ENCODE peak calls at places on chromosome 10, in eight cellular contexts. B is sigmoid colon, G is adrenal gland, H is fibroblast of lung, M is tibial nerve, J is heart left ventricle, S is gastrocnemius medialis, Z is breast epithelium. K is an unnamed sample.

GRCh38 chr10:122342293-122343134 is 32.0 kb upstream of the PLEKHA1 start:
- DNase-seq in B (no peak), G (peak; percentile 44), H (peak; percentile 29), M (no peak), J (peak; percentile 44), S (no peak), Z (no peak), K (peak; percentile 33)

GRCh38 chr10:121526801-121527221 is 71.4 kb downstream of the FGFR2 start:
- DNase-seq in B (no peak), G (no peak), H (no peak), M (no peak), J (no peak), S (no peak), Z (no peak), K (peak; percentile 69)

GRCh38 chr10:110445871-110446270 is 51.8 kb upstream of the DUSP5 start:
- DNase-seq in B (peak; percentile 8), G (no peak), H (no peak), M (no peak), J (no peak), S (no peak), Z (no peak), K (no peak)

GRCh38 chr10:62545667-62546066 is 171.5 kb downstream of the ZNF365 start:
- DNase-seq in B (peak; percentile 71), G (no peak), H (peak; percentile 80), M (no peak), J (peak; percentile 20), S (peak; percentile 41), Z (no peak), K (no peak)

GRCh38 chr10:67553266-67553665 is 142.7 kb downstream of the CTNNA3 start:
- DNase-seq in B (no peak), G (no peak), H (no peak), M (no peak), J (no peak), S (no peak), Z (no peak), K (no peak)

GRCh38 chr10:44878704-44879530 is 32.2 kb upstream of the TMEM72 start:
- DNase-seq in B (peak; percentile 95), G (peak; percentile 87), H (peak; percentile 80), M (peak; percentile 79), J (peak; percentile 88), S (peak; percentile 75), Z (peak; percentile 85), K (peak; percentile 91)

GRCh38 chr10:5905854-5906507 is 15.9 kb downstream of the FBH1 start:
- DNase-seq in B (peak; percentile 71), G (no peak), H (no peak), M (no peak), J (peak; percentile 65), S (peak; percentile 58), Z (no peak), K (peak; percentile 13)

GRCh38 chr10:20195076-20195475 is 378.8 kb downstream of the PLXDC2 start:
- DNase-seq in B (no peak), G (no peak), H (no peak), M (no peak), J (no peak), S (no peak), Z (no peak), K (no peak)

GRCh38 chr10:22682237-22683192 is 31.9 kb downstream of the PIP4K2A start:
- DNase-seq in B (no peak), G (no peak), H (peak; percentile 89), M (no peak), J (no peak), S (no peak), Z (no peak), K (peak; percentile 59)

GRCh38 chr10:10533417-10533816 is 484.3 kb upstream of the CELF2 start:
- DNase-seq in B (no peak), G (no peak), H (peak; percentile 2), M (no peak), J (no peak), S (no peak), Z (no peak), K (no peak)

GRCh38 chr10:50310560-50311174 is 59.4 kb upstream of the ASAH2 start:
- DNase-seq in B (no peak), G (no peak), H (no peak), M (no peak), J (no peak), S (no peak), Z (no peak), K (no peak)

DNA sequence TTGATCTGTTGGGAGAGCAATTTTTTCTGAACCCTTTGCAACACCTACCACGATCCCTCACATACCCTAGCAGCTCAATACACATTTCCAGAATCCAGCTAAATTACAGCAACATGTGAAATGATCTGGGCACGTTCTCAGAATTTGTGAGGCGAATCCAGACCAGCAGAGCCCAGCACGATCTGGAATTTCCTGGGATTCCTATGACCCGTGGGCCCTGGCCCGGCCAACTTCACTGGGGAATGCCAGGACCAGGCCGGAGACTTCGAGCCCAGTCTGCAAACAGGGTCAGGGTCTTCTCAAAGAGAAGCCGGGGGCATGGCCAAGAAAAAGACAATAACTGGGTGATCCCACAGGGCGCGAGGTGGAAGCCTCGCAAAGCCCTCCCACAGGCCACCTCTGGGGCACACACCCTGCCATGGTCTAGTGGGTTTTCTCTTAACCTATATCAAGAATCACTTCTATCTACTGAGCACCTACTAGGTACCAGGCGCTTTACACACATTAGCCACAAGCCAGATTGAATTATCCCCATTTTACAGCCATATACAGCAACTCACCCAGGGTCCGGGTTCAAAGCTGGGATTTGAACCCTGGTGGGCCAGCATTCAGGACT is 33.8 kb downstream of the FAM53B start:
- DNase-seq in B (no peak), G (no peak), H (no peak), M (no peak), J (no peak), S (no peak), Z (no peak), K (peak; percentile 77)
- H3K27ac ChIP-seq in B (peak overlapping the region; percentile 25), G (peak overlapping the region; percentile 95), H (no peak overlapping the region), M (peak overlapping the region; percentile 91), J (peak overlapping the region; percentile 89), S (peak overlapping the region; percentile 97), Z (no peak overlapping the region), K (peak overlapping the region; percentile 92)

GRCh38 chr10:47181057-47181849 is 118.7 kb upstream of the GDF10 start:
- DNase-seq in B (no peak), G (no peak), H (no peak), M (no peak), J (no peak), S (no peak), Z (no peak), K (no peak)
- TF ChIP-seq CTCF in B (no peak), G (no peak), H (no peak), M (no peak), J (no peak), S (no peak), Z (no peak), K (no peak)

GRCh38 chr10:13717571-13717935 is 130.8 kb downstream of the PRPF18 start:
- DNase-seq in B (no peak), G (no peak), H (no peak), M (no peak), J (no peak), S (no peak), Z (no peak), K (no peak)
- H3K4me3 ChIP-seq in B (peak overlapping the region; percentile 30), G (no peak overlapping the region), H (peak overlapping the region; percentile 46), M (no peak overlapping the region), J (peak overlapping the region; percentile 26), S (peak overlapping the region; percentile 33), Z (peak overlapping the region; percentile 57), K (peak overlapping the region; percentile 13)

GRCh38 chr10:119667562-119668328 is 16.6 kb downstream of the BAG3 start:
- DNase-seq in B (peak; percentile 90), G (peak; percentile 83), H (peak; percentile 98), M (peak; percentile 51), J (peak; percentile 72), S (peak; percentile 99), Z (peak; percentile 83), K (peak; percentile 89)
- H3K27ac ChIP-seq in B (peak overlapping the region; percentile 77), G (peak overlapping the region; percentile 87), H (peak overlapping the region; percentile 93), M (peak overlapping the region; percentile 68), J (peak overlapping the region; percentile 91), S (peak overlapping the region; percentile 91), Z (peak overlapping the region; percentile 67), K (peak overlapping the region; percentile 71)

DNA sequence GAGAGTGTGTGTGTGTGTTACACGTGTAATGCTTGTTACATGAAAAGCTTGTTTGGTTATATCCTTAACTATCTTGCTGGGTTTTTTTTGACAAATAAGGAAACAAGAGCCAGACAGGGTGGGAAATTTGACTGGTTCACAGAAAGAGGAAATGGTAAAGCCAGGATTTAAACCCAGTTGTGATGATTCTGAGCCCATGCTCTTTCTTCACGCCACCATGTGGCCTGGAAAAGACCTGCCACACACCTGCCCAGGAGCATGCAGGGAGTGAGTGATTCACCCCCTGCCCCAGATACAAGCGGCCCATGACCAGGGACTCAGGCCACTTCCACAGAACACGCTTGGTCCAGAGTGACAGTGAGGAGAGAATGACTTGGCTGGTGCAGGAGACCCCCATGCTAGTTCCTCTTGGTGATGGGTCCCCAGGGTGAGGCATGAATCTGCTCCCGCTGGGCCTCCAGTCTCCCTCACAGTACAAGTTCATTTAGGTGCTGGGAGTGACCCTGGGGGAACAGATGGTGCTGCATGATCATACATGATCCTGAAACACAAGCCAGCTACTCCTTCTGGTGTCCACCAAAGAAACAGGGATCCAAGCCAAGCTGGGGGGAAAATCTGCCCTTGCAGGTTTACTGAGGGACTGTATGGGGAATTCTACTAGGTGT is 21.0 kb upstream of the EIF5AL1 start:
- DNase-seq in B (no peak), G (no peak), H (no peak), M (no peak), J (no peak), S (no peak), Z (no peak), K (no peak)
- TF ChIP-seq CTCF in B (no peak), G (no peak), H (no peak), M (no peak), J (no peak), S (no peak), Z (no peak), K (no peak)

DNA sequence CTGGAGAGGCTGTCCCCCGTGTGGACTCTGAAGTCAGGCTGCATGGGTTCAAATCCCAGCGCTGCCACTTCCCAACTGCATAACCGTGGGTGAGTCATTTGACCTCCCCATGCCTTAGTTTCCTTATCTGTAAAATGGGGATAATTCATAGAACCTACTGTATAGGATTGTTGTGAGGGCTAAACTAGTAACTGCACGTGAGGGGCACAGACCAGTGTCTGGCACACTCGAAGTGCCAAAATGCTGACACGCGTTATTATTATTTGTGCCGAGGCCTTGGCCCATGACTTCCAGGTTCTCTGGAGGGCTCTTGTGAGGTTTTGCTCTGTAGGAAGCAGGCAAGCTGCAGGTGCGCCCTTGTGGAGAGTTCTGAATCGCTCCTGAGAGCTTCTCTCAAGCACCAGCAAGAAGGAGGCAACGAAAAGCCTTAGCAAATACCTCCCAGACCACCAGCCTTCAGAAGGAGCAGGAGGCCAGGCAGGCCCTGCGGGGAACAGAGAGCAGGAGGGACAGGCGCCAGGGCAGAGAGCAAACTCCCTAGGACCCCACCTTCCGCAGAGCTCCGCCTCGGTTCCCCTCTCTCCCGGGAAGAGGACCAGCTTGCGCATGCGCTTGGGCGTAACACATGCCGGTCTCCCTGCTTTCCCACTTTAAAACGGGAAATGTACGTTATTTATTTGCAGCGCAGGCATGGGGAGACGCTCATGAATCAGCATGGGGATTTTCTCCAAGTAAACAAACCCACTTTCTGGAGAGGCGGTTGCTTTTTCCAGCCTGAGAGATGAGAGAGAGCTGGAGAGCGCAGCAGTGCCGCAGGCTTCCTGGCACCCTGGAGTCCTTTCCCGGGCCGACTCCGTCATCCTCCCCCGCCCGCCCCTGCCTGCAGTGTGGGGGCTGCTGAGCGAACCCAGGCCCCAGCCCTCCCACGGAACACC is 39.6 kb downstream of the SORCS3 start:
- DNase-seq in B (no peak), G (no peak), H (peak; percentile 3), M (no peak), J (no peak), S (no peak), Z (no peak), K (peak; percentile 8)
- H3K4me3 ChIP-seq in B (peak overlapping the region; percentile 44), G (no peak overlapping the region), H (no peak overlapping the region), M (peak overlapping the region; percentile 33), J (peak overlapping the region; percentile 38), S (no peak overlapping the region), Z (peak overlapping the region; percentile 39), K (no peak overlapping the region)

GRCh38 chr10:72344932-72345331 is 9.8 kb downstream of the DNAJB12 start:
- DNase-seq in B (no peak), G (no peak), H (no peak), M (no peak), J (no peak), S (no peak), Z (no peak), K (no peak)
- H3K27ac ChIP-seq in B (no peak overlapping the region), G (no peak overlapping the region), H (no peak overlapping the region), M (peak overlapping the region; percentile 82), J (no peak overlapping the region), S (no peak overlapping the region), Z (peak overlapping the region; percentile 29), K (no peak overlapping the region)

K was measured in thyroid gland.